ENCODE peak calls at places on chromosomes 4 and X, in four cellular contexts. M is upper lobe of right lung, X is BE2C, U is astrocyte of the cerebellum. N is an unnamed sample.

GRCh38 chr4:155539746-155540145 is 126.9 kb upstream of the GUCY1A1 start:
- DNase-seq in M (no peak), X (no peak), U (no peak), N (no peak)

GRCh38 chr4:135840781-135841180 is 1639.2 kb upstream of the PABPC4L start:
- DNase-seq in M (no peak), X (no peak), U (no peak), N (no peak)

GRCh38 chrX:24424948-24425347 is 40.1 kb upstream of the PDK3 start:
- DNase-seq in M (no peak), X (no peak), U (no peak), N (peak; percentile 20)

GRCh38 chrX:85365370-85365995 is 14.0 kb downstream of the POF1B start:
- DNase-seq in M (no peak), X (no peak), U (no peak), N (no peak)

GRCh38 chrX:49257074-49257790 is 7.3 kb downstream of the FOXP3 start:
- DNase-seq in M (no peak), X (no peak), U (no peak), N (no peak)

GRCh38 chrX:14675500-14675899 is 146.2 kb downstream of the GLRA2 start:
- DNase-seq in M (no peak), X (no peak), U (no peak), N (no peak)

GRCh38 chr4:101458914-101459313 is 111.6 kb upstream of the PPP3CA start:
- DNase-seq in M (no peak), X (no peak), U (no peak), N (no peak)

GRCh38 chrX:9829308-9830267 is 43.4 kb downstream of the SHROOM2 start:
- DNase-seq in M (no peak), X (no peak), U (peak; percentile 66), N (peak; percentile 16)

GRCh38 chr4:102500371-102501175 is 586 bp upstream of the NFKB1 start:
- DNase-seq in M (peak; percentile 77), X (peak; percentile 82), U (no peak), N (no peak)

GRCh38 chrX:104195489-104196084 is 29.3 kb downstream of the FAM199X start:
- DNase-seq in M (no peak), X (no peak), U (peak; percentile 2), N (peak; percentile 0)

GRCh38 chr4:96766359-96766758 is 926.5 kb downstream of the PDHA2 start:
- DNase-seq in M (no peak), X (no peak), U (no peak), N (no peak)

DNA sequence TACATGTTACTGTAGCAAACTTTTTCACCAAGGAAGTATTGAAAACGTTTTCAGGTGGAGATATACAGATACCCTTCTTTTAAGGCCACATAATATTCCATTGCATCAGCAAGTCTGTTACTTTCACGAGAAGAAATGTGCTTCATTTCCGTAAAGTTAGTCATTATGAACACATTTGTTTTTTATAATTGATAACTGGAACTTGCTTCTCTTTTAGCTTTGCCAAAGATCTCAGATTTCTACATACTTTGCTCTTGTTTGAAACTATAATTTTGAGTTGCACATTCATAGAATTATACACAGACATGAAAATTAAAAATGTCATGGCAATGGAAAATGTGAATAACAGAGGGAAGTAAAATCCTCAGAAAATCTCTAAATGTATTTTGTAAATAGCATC is 128.7 kb upstream of the GIMD1 start:
- DNase-seq in M (no peak), X (no peak), U (no peak), N (peak; percentile 27)
- H3K4me3 ChIP-seq in M (no peak overlapping the region), X (no peak overlapping the region), U (no peak overlapping the region), N (no peak overlapping the region)

GRCh38 chr4:57989430-57989829 is 879.2 kb upstream of the IGFBP7 start:
- DNase-seq in M (no peak), X (no peak), U (no peak), N (no peak)

DNA sequence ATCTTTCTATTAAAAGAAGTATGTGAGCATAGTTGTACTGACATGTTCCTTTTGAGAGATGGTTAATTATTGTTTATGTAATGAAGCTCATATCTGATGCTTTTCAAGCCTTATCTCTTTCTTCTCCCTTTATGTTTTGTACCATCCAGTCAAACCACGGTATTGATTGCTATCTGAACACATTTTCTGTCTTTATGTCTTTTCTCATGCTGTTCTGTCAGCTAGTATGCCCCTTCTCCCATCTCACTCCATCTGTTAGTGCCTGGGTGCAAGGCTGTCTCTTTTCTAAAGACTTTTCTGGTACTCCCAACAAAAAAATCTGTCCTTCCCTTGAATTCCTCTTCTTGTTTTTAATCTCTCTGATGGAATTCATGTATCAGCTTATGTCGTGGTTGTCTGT is 883.7 kb upstream of the IGFBP7 start:
- DNase-seq in M (no peak), X (no peak), U (no peak), N (no peak)
- TF ChIP-seq CTCF in M (no peak), X (no peak), U (no peak), N (no peak)

GRCh38 chr4:93407493-93408275 is 420.9 kb upstream of the ATOH1 start:
- DNase-seq in M (no peak), X (no peak), U (no peak), N (no peak)
- H3K4me3 ChIP-seq in M (no peak overlapping the region), X (no peak overlapping the region), U (no peak overlapping the region), N (no peak overlapping the region)

GRCh38 chrX:153744210-153745066 is 19.6 kb upstream of the PLXNB3 start:
- DNase-seq in M (no peak), X (peak; percentile 61), U (no peak), N (no peak)
- TF ChIP-seq CTCF in M (peak; percentile 8), X (peak; percentile 45), U (peak; percentile 25), N (no peak)

GRCh38 chr4:177446571-177446970 is 4.3 kb upstream of the AGA start:
- DNase-seq in M (no peak), X (no peak), U (no peak), N (no peak)
- H3K4me3 ChIP-seq in M (no peak overlapping the region), X (no peak overlapping the region), U (no peak overlapping the region), N (no peak overlapping the region)

GRCh38 chr4:81606166-81606565 is 134.5 kb upstream of the RASGEF1B start:
- DNase-seq in M (no peak), X (no peak), U (no peak), N (no peak)

GRCh38 chr4:81605278-81605677 is 133.6 kb upstream of the RASGEF1B start:
- DNase-seq in M (no peak), X (no peak), U (no peak), N (no peak)

GRCh38 chr4:81604683-81605082 is 133.0 kb upstream of the RASGEF1B start:
- DNase-seq in M (no peak), X (no peak), U (no peak), N (no peak)

GRCh38 chr4:81607947-81608346 is 136.2 kb upstream of the RASGEF1B start:
- DNase-seq in M (no peak), X (no peak), U (no peak), N (no peak)

GRCh38 chr4:81606796-81607550 is 135.3 kb upstream of the RASGEF1B start:
- DNase-seq in M (no peak), X (no peak), U (no peak), N (no peak)
- TF ChIP-seq CTCF in M (no peak), X (no peak), U (no peak), N (no peak)

DNA sequence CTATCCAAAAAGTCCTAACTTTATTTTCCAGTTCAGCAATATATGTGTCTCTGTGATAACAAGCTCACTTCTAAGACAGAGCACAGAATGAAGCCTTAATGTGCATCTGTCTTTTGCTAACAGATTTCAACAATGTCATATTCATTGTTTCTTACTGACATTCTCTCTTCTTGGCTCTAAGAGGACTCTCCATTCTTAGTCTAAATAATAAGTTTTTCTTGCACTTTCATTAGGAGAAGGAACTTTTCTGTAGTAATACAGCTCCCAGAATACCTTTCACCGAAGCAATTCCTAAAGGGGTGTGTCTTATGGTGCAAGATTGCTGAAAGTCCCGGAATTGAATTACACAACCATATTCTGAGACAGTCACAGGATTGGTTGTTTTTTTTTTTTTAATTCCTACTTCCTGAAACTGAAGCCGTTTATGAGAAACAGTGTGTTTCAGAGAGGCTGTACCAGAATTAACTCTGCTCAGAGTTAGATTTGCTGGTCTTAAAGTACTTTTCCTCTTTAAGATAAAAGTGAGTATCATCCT is at the start of gene ALPK1:
- DNase-seq in M (no peak), X (no peak), U (no peak), N (peak; percentile 81)
- H3K4me3 ChIP-seq in M (peak within 1 kb of the TSS; percentile 49), X (no peak within 1 kb of the TSS), U (peak within 1 kb of the TSS; percentile 3), N (peak within 1 kb of the TSS; percentile 50)

GRCh38 chrX:118847676-118848075 is 24.1 kb downstream of the ZCCHC12 start:
- DNase-seq in M (no peak), X (no peak), U (peak; percentile 23), N (peak; percentile 16)
- TF ChIP-seq CTCF in M (peak; percentile 60), X (peak; percentile 62), U (peak; percentile 53), N (peak; percentile 60)

N was measured in AG09309.